ENCODE peak calls at places on chromosomes 13 and 19, in nine cellular contexts. B, K, Q, R, D, X, M, F and G are unnamed samples.

GRCh38 chr19:13037161-13037560 is 41.9 kb downstream of the NFIX start:
- DNase-seq in F (no peak), X (no peak), B (no peak), K (peak; percentile 74), Q (no peak), D (peak; percentile 75), M (no peak), R (peak; percentile 41), G (peak; percentile 85)

GRCh38 chr19:42023121-42023942 is 29.3 kb upstream of the ATP1A3 start:
- DNase-seq in D (peak; percentile 9), Q (peak; percentile 29), B (peak; percentile 55), R (no peak), F (no peak), K (peak; percentile 15), X (no peak), M (no peak), G (no peak)

GRCh38 chr13:27338816-27339215 is 68.2 kb downstream of the RASL11A start:
- DNase-seq in B (peak; percentile 73), D (no peak), M (no peak), K (no peak), X (no peak), R (no peak), Q (peak; percentile 25), F (no peak), G (no peak)

GRCh38 chr19:38061294-38061693 is 154.3 kb downstream of the SIPA1L3 start:
- DNase-seq in K (peak; percentile 81), B (no peak), D (peak; percentile 71), Q (no peak), R (no peak), X (no peak), M (no peak), F (no peak), G (peak; percentile 59)

GRCh38 chr13:50990050-50990449 is 80.5 kb downstream of the RNASEH2B start:
- DNase-seq in Q (no peak), D (no peak), K (no peak), F (no peak), X (no peak), B (no peak), M (no peak), R (no peak), G (no peak)

GRCh38 chr19:21604351-21604926 is 99.0 kb downstream of the ZNF429 start:
- DNase-seq in K (no peak), D (peak; percentile 66), R (no peak), Q (peak; percentile 26), X (no peak), B (peak; percentile 7), M (no peak), F (no peak), G (peak; percentile 19)

GRCh38 chr13:32284927-32285632 is 30.1 kb downstream of the ZAR1L start:
- DNase-seq in X (peak; percentile 47), K (peak; percentile 80), M (no peak), F (peak; percentile 43), D (peak; percentile 65), Q (peak; percentile 73), R (no peak), B (peak; percentile 44), G (peak; percentile 86)

GRCh38 chr19:5150902-5151741 is 182.2 kb downstream of the KDM4B start:
- DNase-seq in F (no peak), X (no peak), R (no peak), B (no peak), D (no peak), K (no peak), M (peak; percentile 74), Q (no peak), G (no peak)

GRCh38 chr19:40411125-40411842 is 1.9 kb downstream of the PRX start:
- DNase-seq in K (no peak), X (no peak), F (no peak), R (peak; percentile 68), D (no peak), Q (no peak), M (no peak), B (no peak), G (no peak)

GRCh38 chr13:26325876-26326275 is 71.9 kb downstream of the CDK8 start:
- DNase-seq in X (no peak), Q (no peak), R (no peak), M (no peak), B (no peak), D (no peak), F (no peak), K (no peak), G (no peak)

GRCh38 chr19:7292950-7293794 is 1.0 kb downstream of the INSR start:
- DNase-seq in Q (peak; percentile 33), K (no peak), R (peak; percentile 54), X (peak; percentile 41), D (no peak), M (peak; percentile 80), B (peak; percentile 36), F (no peak), G (no peak)

GRCh38 chr13:35769812-35770211 is 293.3 kb upstream of the MAB21L1 start:
- DNase-seq in X (no peak), K (no peak), R (no peak), M (no peak), F (no peak), Q (no peak), D (no peak), B (no peak), G (no peak)

GRCh38 chr19:33143897-33144405 is 12.0 kb downstream of the WDR88 start:
- DNase-seq in Q (peak; percentile 78), K (peak; percentile 40), X (peak; percentile 73), F (peak; percentile 60), D (peak; percentile 56), R (peak; percentile 64), B (peak; percentile 79), M (peak; percentile 84), G (peak; percentile 72)

GRCh38 chr13:99158846-99159245 is 41.8 kb upstream of the UBAC2 start:
- DNase-seq in B (no peak), R (no peak), M (no peak), Q (peak; percentile 7), F (no peak), K (no peak), X (no peak), D (no peak), G (no peak)

GRCh38 chr19:53958168-53958571 is 4.6 kb upstream of the CACNG8 start:
- DNase-seq in D (no peak), K (no peak), B (peak; percentile 86), F (no peak), X (no peak), Q (peak; percentile 37), M (no peak), R (no peak), G (no peak)

GRCh38 chr19:53960187-53960586 is 2.5 kb upstream of the CACNG8 start:
- DNase-seq in R (no peak), M (no peak), D (no peak), Q (no peak), X (no peak), K (no peak), B (peak; percentile 62), F (no peak), G (no peak)

GRCh38 chr19:53959176-53959757 is 3.5 kb upstream of the CACNG8 start:
- DNase-seq in M (no peak), F (no peak), B (peak; percentile 45), K (no peak), R (no peak), X (no peak), D (no peak), Q (no peak), G (no peak)

GRCh38 chr19:53960886-53961285 is 1.9 kb upstream of the CACNG8 start:
- DNase-seq in D (no peak), Q (no peak), R (no peak), B (no peak), M (no peak), X (no peak), K (no peak), F (no peak), G (no peak)

GRCh38 chr19:53957448-53958167 is 5.1 kb upstream of the CACNG8 start:
- DNase-seq in R (no peak), M (no peak), F (no peak), D (no peak), K (no peak), Q (no peak), B (no peak), X (no peak), G (no peak)
- H3K4me3 ChIP-seq in R (no peak overlapping the region), M (no peak overlapping the region), F (no peak overlapping the region), D (no peak overlapping the region), K (no peak overlapping the region), Q (no peak overlapping the region), B (peak overlapping the region; percentile 29), X (no peak overlapping the region), G (no peak overlapping the region)

GRCh38 chr19:50349277-50350057 is 16.0 kb downstream of the NAPSA start:
- DNase-seq in X (no peak), Q (no peak), R (no peak), M (no peak), K (no peak), D (no peak), B (no peak), F (no peak), G (no peak)
- TF ChIP-seq CTCF in X (no peak), Q (no peak), R (no peak), M (no peak), K (no peak), D (no peak), B (peak; percentile 6), F (no peak), G (no peak)

GRCh38 chr13:77323858-77324257 is 3.0 kb downstream of the MYCBP2 start:
- DNase-seq in F (no peak), M (no peak), Q (no peak), X (no peak), K (no peak), B (no peak), D (no peak), R (no peak), G (no peak)
- H3K4me3 ChIP-seq in F (no peak overlapping the region), M (peak overlapping the region; percentile 77), Q (no peak overlapping the region), X (no peak overlapping the region), K (no peak overlapping the region), B (no peak overlapping the region), D (no peak overlapping the region), R (peak overlapping the region; percentile 15), G (no peak overlapping the region)

GRCh38 chr19:35140898-35141626 is 2.0 kb upstream of the FXYD7 start:
- DNase-seq in B (peak; percentile 96), M (peak; percentile 96), Q (peak; percentile 94), K (peak; percentile 84), F (peak; percentile 94), R (peak; percentile 95), X (peak; percentile 97), D (peak; percentile 85), G (peak; percentile 79)
- TF ChIP-seq CTCF in B (peak; percentile 55), M (peak; percentile 64), Q (peak; percentile 45), K (peak; percentile 64), F (peak; percentile 52), R (peak; percentile 35), X (no peak), D (peak; percentile 42), G (peak; percentile 64)

GRCh38 chr13:113724016-113724758 is 34.8 kb upstream of the TMEM255B start:
- DNase-seq in B (no peak), M (no peak), D (no peak), F (no peak), R (no peak), X (no peak), Q (no peak), K (no peak), G (no peak)
- H3K4me3 ChIP-seq in B (peak overlapping the region; percentile 62), M (peak overlapping the region; percentile 50), D (peak overlapping the region; percentile 49), F (peak overlapping the region; percentile 41), R (peak overlapping the region; percentile 67), X (peak overlapping the region; percentile 41), Q (peak overlapping the region; percentile 38), K (no peak overlapping the region), G (no peak overlapping the region)